ENCODE peak calls at places on chromosomes 4 and X, in ten cellular contexts. One of them, this sample, is unnamed. For H3K27me3, the result is how much of the 10 kb centered on the place peaks cover.

GRCh38 chrX:74535211-74535621 is 79.2 kb downstream of the RLIM start:
- DNase-seq in neuronal stem cell: no peak
- DNase-seq in GM12878: no peak
- DNase-seq in PC-3: peak
- DNase-seq in MM.1S: peak
- DNase-seq in HepG2: peak
- DNase-seq in endothelial cell of umbilical vein: no peak
- DNase-seq in K562: peak
- DNase-seq in HCT116: peak
- DNase-seq in mesenchymal stem cell: peak
- DNase-seq in this sample: no peak

GRCh38 chrX:71652405-71652804 is 14.9 kb upstream of the LOC101059915 start:
- DNase-seq in MM.1S: peak
- DNase-seq in mesenchymal stem cell: peak
- DNase-seq in endothelial cell of umbilical vein: peak
- DNase-seq in neuronal stem cell: peak
- DNase-seq in K562: peak
- DNase-seq in HepG2: peak
- DNase-seq in PC-3: peak
- DNase-seq in GM12878: no peak
- DNase-seq in HCT116: peak
- DNase-seq in this sample: peak

GRCh38 chr4:26746742-26747351 is 113.8 kb upstream of the STIM2 start:
- DNase-seq in neuronal stem cell: no peak
- DNase-seq in PC-3: peak
- DNase-seq in K562: peak
- DNase-seq in MM.1S: peak
- DNase-seq in GM12878: peak
- DNase-seq in mesenchymal stem cell: no peak
- DNase-seq in HepG2: no peak
- DNase-seq in HCT116: no peak
- DNase-seq in endothelial cell of umbilical vein: no peak
- DNase-seq in this sample: no peak

GRCh38 chr4:1033840-1034551 is 22.6 kb downstream of the FGFRL1 start:
- DNase-seq in K562: no peak
- DNase-seq in GM12878: no peak
- DNase-seq in PC-3: no peak
- DNase-seq in HepG2: no peak
- DNase-seq in MM.1S: no peak
- DNase-seq in neuronal stem cell: no peak
- DNase-seq in mesenchymal stem cell: no peak
- DNase-seq in endothelial cell of umbilical vein: peak
- DNase-seq in HCT116: no peak
- DNase-seq in this sample: no peak

GRCh38 chrX:42089014-42089413 is 165.7 kb upstream of the CASK start:
- DNase-seq in GM12878: no peak
- DNase-seq in neuronal stem cell: peak
- DNase-seq in HepG2: no peak
- DNase-seq in mesenchymal stem cell: no peak
- DNase-seq in K562: no peak
- DNase-seq in endothelial cell of umbilical vein: no peak
- DNase-seq in MM.1S: no peak
- DNase-seq in PC-3: no peak
- DNase-seq in HCT116: no peak
- DNase-seq in this sample: no peak

GRCh38 chrX:103376979-103377324 is 614 bp downstream of the BEX3 start:
- DNase-seq in K562: no peak
- DNase-seq in GM12878: no peak
- DNase-seq in HCT116: no peak
- DNase-seq in PC-3: peak
- DNase-seq in endothelial cell of umbilical vein: peak
- DNase-seq in HepG2: no peak
- DNase-seq in MM.1S: no peak
- DNase-seq in neuronal stem cell: no peak
- DNase-seq in mesenchymal stem cell: peak
- DNase-seq in this sample: no peak

GRCh38 chr4:102345795-102346100 is 466 bp upstream of the SLC39A8 start:
- DNase-seq in GM12878: no peak
- DNase-seq in HepG2: no peak
- DNase-seq in neuronal stem cell: no peak
- DNase-seq in mesenchymal stem cell: no peak
- DNase-seq in K562: no peak
- DNase-seq in PC-3: no peak
- DNase-seq in endothelial cell of umbilical vein: no peak
- DNase-seq in HCT116: no peak
- DNase-seq in MM.1S: peak
- DNase-seq in this sample: no peak

GRCh38 chr4:146335763-146336412 is 121.5 kb downstream of the REELD1 start:
- DNase-seq in mesenchymal stem cell: no peak
- DNase-seq in endothelial cell of umbilical vein: peak
- DNase-seq in K562: no peak
- DNase-seq in neuronal stem cell: no peak
- DNase-seq in GM12878: no peak
- DNase-seq in HepG2: peak
- DNase-seq in MM.1S: no peak
- DNase-seq in HCT116: no peak
- DNase-seq in PC-3: peak
- DNase-seq in this sample: no peak

GRCh38 chr4:14237911-14238310 is 610.4 kb upstream of the BOD1L1 start:
- DNase-seq in GM12878: no peak
- DNase-seq in PC-3: no peak
- DNase-seq in HepG2: no peak
- DNase-seq in MM.1S: no peak
- DNase-seq in mesenchymal stem cell: no peak
- DNase-seq in HCT116: no peak
- DNase-seq in K562: no peak
- DNase-seq in neuronal stem cell: no peak
- DNase-seq in endothelial cell of umbilical vein: no peak
- DNase-seq in this sample: no peak

GRCh38 chrX:46803140-46803539 is 33.7 kb upstream of the RP2 start:
- DNase-seq in MM.1S: no peak
- DNase-seq in HepG2: peak
- DNase-seq in mesenchymal stem cell: no peak
- DNase-seq in PC-3: peak
- DNase-seq in neuronal stem cell: no peak
- DNase-seq in HCT116: no peak
- DNase-seq in endothelial cell of umbilical vein: no peak
- DNase-seq in K562: peak
- DNase-seq in GM12878: no peak
- DNase-seq in this sample: peak

GRCh38 chr4:152159773-152160172 is 376.1 kb downstream of the FBXW7 start:
- DNase-seq in K562: no peak
- DNase-seq in PC-3: no peak
- DNase-seq in mesenchymal stem cell: no peak
- DNase-seq in HCT116: no peak
- DNase-seq in GM12878: no peak
- DNase-seq in endothelial cell of umbilical vein: no peak
- DNase-seq in MM.1S: no peak
- DNase-seq in HepG2: no peak
- DNase-seq in neuronal stem cell: no peak
- DNase-seq in this sample: no peak

GRCh38 chr4:152160236-152160800 is 375.6 kb downstream of the FBXW7 start:
- DNase-seq in HCT116: no peak
- DNase-seq in neuronal stem cell: no peak
- DNase-seq in HepG2: no peak
- DNase-seq in K562: no peak
- DNase-seq in PC-3: peak
- DNase-seq in GM12878: no peak
- DNase-seq in mesenchymal stem cell: no peak
- DNase-seq in MM.1S: no peak
- DNase-seq in endothelial cell of umbilical vein: no peak
- DNase-seq in this sample: no peak

GRCh38 chr4:152164561-152164960 is 371.3 kb downstream of the FBXW7 start:
- DNase-seq in neuronal stem cell: no peak
- DNase-seq in K562: no peak
- DNase-seq in endothelial cell of umbilical vein: no peak
- DNase-seq in HepG2: no peak
- DNase-seq in PC-3: peak
- DNase-seq in GM12878: no peak
- DNase-seq in HCT116: no peak
- DNase-seq in mesenchymal stem cell: no peak
- DNase-seq in MM.1S: no peak
- DNase-seq in this sample: no peak

GRCh38 chr4:152161676-152162330 is 374.1 kb downstream of the FBXW7 start:
- DNase-seq in endothelial cell of umbilical vein: peak
- DNase-seq in PC-3: peak
- DNase-seq in neuronal stem cell: no peak
- DNase-seq in HCT116: no peak
- DNase-seq in HepG2: no peak
- DNase-seq in mesenchymal stem cell: no peak
- DNase-seq in MM.1S: no peak
- DNase-seq in K562: no peak
- DNase-seq in GM12878: no peak
- DNase-seq in this sample: no peak

GRCh38 chr4:152162331-152162697 is 373.6 kb downstream of the FBXW7 start:
- DNase-seq in K562: no peak
- DNase-seq in MM.1S: no peak
- DNase-seq in neuronal stem cell: no peak
- DNase-seq in PC-3: peak
- DNase-seq in HepG2: no peak
- DNase-seq in GM12878: no peak
- DNase-seq in HCT116: no peak
- DNase-seq in mesenchymal stem cell: no peak
- DNase-seq in endothelial cell of umbilical vein: no peak
- DNase-seq in this sample: no peak
- H2AFZ ChIP-seq in K562: no peak
- H2AFZ ChIP-seq in MM.1S: no peak
- H2AFZ ChIP-seq in neuronal stem cell: no peak
- H2AFZ ChIP-seq in PC-3: no peak
- H2AFZ ChIP-seq in HepG2: no peak
- H2AFZ ChIP-seq in GM12878: no peak
- H2AFZ ChIP-seq in HCT116: no peak
- H2AFZ ChIP-seq in mesenchymal stem cell: no peak
- H2AFZ ChIP-seq in endothelial cell of umbilical vein: no peak
- H2AFZ ChIP-seq in this sample: no peak

GRCh38 chrX:134736351-134736750 is 78.1 kb upstream of the PLAC1 start:
- DNase-seq in mesenchymal stem cell: no peak
- DNase-seq in HepG2: no peak
- DNase-seq in endothelial cell of umbilical vein: no peak
- DNase-seq in K562: no peak
- DNase-seq in PC-3: no peak
- DNase-seq in GM12878: no peak
- DNase-seq in neuronal stem cell: no peak
- DNase-seq in MM.1S: no peak
- DNase-seq in HCT116: no peak
- DNase-seq in this sample: no peak
- H3K27me3 ChIP-seq in mesenchymal stem cell: under half
- H3K27me3 ChIP-seq in HepG2: under half
- H3K27me3 ChIP-seq in endothelial cell of umbilical vein: under half
- H3K27me3 ChIP-seq in K562: under half
- H3K27me3 ChIP-seq in PC-3: under half
- H3K27me3 ChIP-seq in GM12878: under half
- H3K27me3 ChIP-seq in neuronal stem cell: under half
- H3K27me3 ChIP-seq in MM.1S: under half
- H3K27me3 ChIP-seq in HCT116: under half
- H3K27me3 ChIP-seq in this sample: under half

DNA sequence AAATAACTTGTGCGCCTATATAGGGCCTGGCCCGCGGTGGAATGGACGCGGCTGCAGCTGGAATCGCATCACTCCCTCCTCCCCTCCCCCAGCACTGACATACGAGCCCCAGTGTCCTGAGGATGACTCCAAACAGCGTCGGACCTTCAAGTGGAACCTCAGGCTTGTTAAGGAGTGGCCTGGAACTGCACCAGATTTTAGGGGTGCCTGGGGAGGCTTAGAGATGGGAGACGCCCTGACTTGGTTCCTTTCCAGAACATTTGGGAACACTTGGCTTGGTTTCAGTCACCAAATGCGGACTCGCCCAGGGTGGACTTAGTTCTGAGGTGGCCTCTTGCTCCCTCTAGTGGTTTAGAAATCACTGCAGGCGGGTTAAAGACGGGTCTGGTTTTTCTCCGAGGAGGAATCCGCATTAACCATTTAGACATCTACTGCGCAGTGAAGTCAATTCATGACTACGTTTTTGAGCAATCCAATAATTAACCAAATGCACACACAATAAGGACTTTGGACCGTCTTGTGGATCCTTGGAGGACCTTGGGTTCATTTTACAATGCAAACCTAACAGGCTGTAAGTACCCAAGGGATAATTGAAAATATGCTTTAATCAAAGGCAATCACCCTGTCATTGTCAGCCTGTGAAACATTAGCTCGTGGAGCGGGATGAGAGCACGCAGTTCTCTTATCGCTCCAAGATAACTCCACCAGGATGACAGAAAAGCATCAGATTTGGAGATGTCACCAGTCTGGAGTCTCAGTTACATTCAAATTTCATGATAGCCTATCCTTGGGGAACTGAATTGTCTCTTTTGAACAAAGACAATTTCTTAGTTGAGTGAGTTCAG is 11.2 kb upstream of the PDGFRA start:
- DNase-seq in MM.1S: peak
- DNase-seq in mesenchymal stem cell: peak
- DNase-seq in neuronal stem cell: peak
- DNase-seq in K562: peak
- DNase-seq in PC-3: peak
- DNase-seq in HepG2: peak
- DNase-seq in GM12878: no peak
- DNase-seq in endothelial cell of umbilical vein: peak
- DNase-seq in HCT116: peak
- DNase-seq in this sample: peak
- H3K4me2 ChIP-seq in MM.1S: peak
- H3K4me2 ChIP-seq in mesenchymal stem cell: peak
- H3K4me2 ChIP-seq in neuronal stem cell: peak
- H3K4me2 ChIP-seq in K562: peak
- H3K4me2 ChIP-seq in PC-3: peak
- H3K4me2 ChIP-seq in HepG2: peak
- H3K4me2 ChIP-seq in GM12878: peak
- H3K4me2 ChIP-seq in endothelial cell of umbilical vein: peak
- H3K4me2 ChIP-seq in HCT116: peak
- H3K4me2 ChIP-seq in this sample: peak

GRCh38 chrX:13081385-13082285 is 37.2 kb upstream of the FAM9C start:
- DNase-seq in mesenchymal stem cell: no peak
- DNase-seq in K562: no peak
- DNase-seq in HepG2: no peak
- DNase-seq in neuronal stem cell: no peak
- DNase-seq in PC-3: no peak
- DNase-seq in endothelial cell of umbilical vein: no peak
- DNase-seq in GM12878: peak
- DNase-seq in MM.1S: peak
- DNase-seq in HCT116: no peak
- DNase-seq in this sample: peak
- H2AFZ ChIP-seq in mesenchymal stem cell: no peak
- H2AFZ ChIP-seq in K562: peak
- H2AFZ ChIP-seq in HepG2: no peak
- H2AFZ ChIP-seq in neuronal stem cell: peak
- H2AFZ ChIP-seq in PC-3: no peak
- H2AFZ ChIP-seq in endothelial cell of umbilical vein: no peak
- H2AFZ ChIP-seq in GM12878: no peak
- H2AFZ ChIP-seq in MM.1S: no peak
- H2AFZ ChIP-seq in HCT116: no peak
- H2AFZ ChIP-seq in this sample: peak

GRCh38 chr4:69360271-69360670 is 80.0 kb downstream of the UGT2B28 start:
- DNase-seq in MM.1S: no peak
- DNase-seq in PC-3: no peak
- DNase-seq in HCT116: no peak
- DNase-seq in mesenchymal stem cell: peak
- DNase-seq in K562: no peak
- DNase-seq in neuronal stem cell: no peak
- DNase-seq in GM12878: no peak
- DNase-seq in endothelial cell of umbilical vein: no peak
- DNase-seq in HepG2: no peak
- DNase-seq in this sample: no peak
- H3K27me3 ChIP-seq in MM.1S: under half
- H3K27me3 ChIP-seq in PC-3: under half
- H3K27me3 ChIP-seq in HCT116: under half
- H3K27me3 ChIP-seq in mesenchymal stem cell: under half
- H3K27me3 ChIP-seq in K562: under half
- H3K27me3 ChIP-seq in neuronal stem cell: under half
- H3K27me3 ChIP-seq in GM12878: under half
- H3K27me3 ChIP-seq in endothelial cell of umbilical vein: under half
- H3K27me3 ChIP-seq in HepG2: under half
- H3K27me3 ChIP-seq in this sample: under half

GRCh38 chr4:56082809-56083208 is 134.1 kb downstream of the CEP135 start:
- DNase-seq in neuronal stem cell: no peak
- DNase-seq in HepG2: no peak
- DNase-seq in GM12878: no peak
- DNase-seq in MM.1S: no peak
- DNase-seq in mesenchymal stem cell: no peak
- DNase-seq in HCT116: no peak
- DNase-seq in K562: no peak
- DNase-seq in endothelial cell of umbilical vein: no peak
- DNase-seq in PC-3: no peak
- DNase-seq in this sample: no peak
- H3K4me2 ChIP-seq in neuronal stem cell: no peak
- H3K4me2 ChIP-seq in HepG2: no peak
- H3K4me2 ChIP-seq in GM12878: no peak
- H3K4me2 ChIP-seq in MM.1S: no peak
- H3K4me2 ChIP-seq in mesenchymal stem cell: no peak
- H3K4me2 ChIP-seq in HCT116: no peak
- H3K4me2 ChIP-seq in K562: no peak
- H3K4me2 ChIP-seq in endothelial cell of umbilical vein: no peak
- H3K4me2 ChIP-seq in PC-3: no peak
- H3K4me2 ChIP-seq in this sample: no peak